ENCODE peak calls at places on chromosomes 11 and 22, in four cellular contexts. H, U, S and I are unnamed samples.

GRCh38 chr11:77410076-77410827 is 63.6 kb downstream of the PAK1 start:
- DNase-seq in U (no peak), H (no peak), S (no peak), I (no peak)

GRCh38 chr22:46596032-46596441 is 24.1 kb upstream of the GRAMD4 start:
- DNase-seq in U (no peak), S (no peak), H (peak; percentile 56), I (no peak)

GRCh38 chr11:115673720-115674119 is 169.5 kb upstream of the CADM1 start:
- DNase-seq in U (no peak), H (no peak), S (no peak), I (no peak)

GRCh38 chr11:35811783-35812182 is 132.1 kb upstream of the LDLRAD3 start:
- DNase-seq in S (no peak), U (no peak), H (no peak), I (no peak)

GRCh38 chr11:267491-267994 is 10.7 kb upstream of the NLRP6 start:
- DNase-seq in U (peak; percentile 84), S (no peak), H (no peak), I (no peak)

GRCh38 chr11:77065878-77066228 is 918 bp upstream of the CAPN5 start:
- DNase-seq in S (no peak), U (peak; percentile 66), H (peak; percentile 41), I (no peak)

GRCh38 chr11:86955111-86955673 is at the start of gene FZD4:
- DNase-seq in U (peak; percentile 94), S (peak; percentile 76), H (peak; percentile 92), I (peak; percentile 97)

GRCh38 chr11:72683782-72684200 is 9.6 kb upstream of the PDE2A start:
- DNase-seq in U (peak; percentile 72), S (peak; percentile 14), H (peak; percentile 43), I (peak; percentile 79)

GRCh38 chr11:77819921-77820564 is 479 bp downstream of the RSF1 start:
- DNase-seq in U (peak; percentile 74), H (peak; percentile 32), S (no peak), I (peak; percentile 72)

GRCh38 chr22:38461414-38462081 is 6.3 kb upstream of the KDELR3 start:
- DNase-seq in H (peak; percentile 90), U (peak; percentile 88), S (peak; percentile 52), I (peak; percentile 80)

GRCh38 chr11:69242583-69242940 is 51.4 kb upstream of the MYEOV start:
- DNase-seq in S (no peak), H (no peak), U (no peak), I (no peak)

GRCh38 chr11:72726266-72727220 is 25.7 kb downstream of the ARAP1 start:
- DNase-seq in H (no peak), U (no peak), S (no peak), I (no peak)

GRCh38 chr11:12690663-12691062 is 16.4 kb downstream of the TEAD1 start:
- DNase-seq in H (no peak), S (no peak), U (no peak), I (no peak)

GRCh38 chr11:93567406-93567819 is 24.2 kb upstream of the SMCO4 start:
- DNase-seq in H (peak; percentile 83), S (peak; percentile 84), U (peak; percentile 92), I (no peak)

GRCh38 chr11:68334923-68335322 is 22.5 kb downstream of the LRP5 start:
- DNase-seq in S (no peak), H (no peak), U (no peak), I (no peak)

GRCh38 chr11:58926251-58926650 is 13.0 kb upstream of the GLYATL1 start:
- DNase-seq in H (no peak), S (no peak), U (no peak), I (no peak)

GRCh38 chr11:128365044-128365443 is 222.3 kb downstream of the ETS1 start:
- DNase-seq in S (no peak), U (no peak), H (no peak), I (no peak)

GRCh38 chr11:68841718-68842426 is at the start of gene CPT1A:
- DNase-seq in S (no peak), H (peak; percentile 73), U (peak; percentile 87), I (peak; percentile 35)

GRCh38 chr11:8905528-8906165 is 5.3 kb upstream of the AKIP1 start:
- DNase-seq in U (no peak), H (no peak), S (no peak), I (no peak)